ENCODE peak calls at places on chromosomes 3 and 15, in six cellular contexts. Z is osteocyte, L is GM13977, X is fibroblast of mammary gland, W is fibroblast of the aortic adventitia, D is AG09319. B is an unnamed sample.

GRCh38 chr3:80606073-80606472 is 838.3 kb upstream of the ROBO1 start:
- DNase-seq in W (no peak), L (no peak), X (no peak), D (no peak), Z (no peak), B (no peak)

GRCh38 chr3:97910931-97911351 is 61.3 kb downstream of the RIOX2 start:
- DNase-seq in L (no peak), Z (no peak), X (no peak), D (no peak), W (no peak), B (no peak)

GRCh38 chr15:68619303-68619698 is 40.5 kb downstream of the CORO2B start:
- DNase-seq in L (no peak), W (no peak), Z (no peak), D (no peak), X (no peak), B (no peak)

GRCh38 chr3:66738625-66739330 is 238.0 kb upstream of the LRIG1 start:
- DNase-seq in Z (no peak), L (no peak), X (peak; percentile 54), D (no peak), W (peak; percentile 49), B (no peak)

GRCh38 chr15:60405405-60405804 is 7.6 kb upstream of the ANXA2 start:
- DNase-seq in D (no peak), Z (no peak), L (no peak), W (no peak), X (no peak), B (no peak)

GRCh38 chr3:37024092-37024491 is 30.8 kb downstream of the MLH1 start:
- DNase-seq in Z (no peak), L (peak; percentile 22), D (no peak), X (peak; percentile 40), W (peak; percentile 41), B (no peak)

GRCh38 chr3:135908225-135908624 is 57.3 kb upstream of the PPP2R3A start:
- DNase-seq in L (no peak), X (peak; percentile 55), D (no peak), W (no peak), Z (no peak), B (no peak)

GRCh38 chr15:31485911-31486461 is 159.4 kb downstream of the KLF13 start:
- DNase-seq in Z (peak; percentile 71), D (no peak), W (no peak), L (no peak), X (no peak), B (no peak)

GRCh38 chr3:50405249-50405648 is 45.9 kb upstream of the TMEM115 start:
- DNase-seq in L (no peak), D (no peak), Z (no peak), X (peak; percentile 10), W (peak; percentile 9), B (no peak)

GRCh38 chr3:9908286-9908685 is 5.6 kb downstream of the IL17RE start:
- DNase-seq in D (no peak), W (no peak), X (no peak), Z (no peak), L (no peak), B (no peak)

GRCh38 chr3:15292765-15293522 is 39.4 kb downstream of the SH3BP5 start:
- DNase-seq in X (peak; percentile 79), W (peak; percentile 75), D (no peak), L (no peak), Z (no peak), B (no peak)

GRCh38 chr3:131388400-131388799 is 6.8 kb downstream of the NUDT16 start:
- DNase-seq in W (peak; percentile 44), X (peak; percentile 66), L (no peak), D (no peak), Z (no peak), B (no peak)

GRCh38 chr3:86969500-86970189 is 21.3 kb downstream of the VGLL3 start:
- DNase-seq in Z (no peak), L (peak; percentile 53), W (peak; percentile 76), X (peak; percentile 74), D (no peak), B (no peak)

GRCh38 chr15:42059661-42060476 is 34.5 kb downstream of the PLA2G4D start:
- DNase-seq in Z (peak; percentile 86), W (peak; percentile 48), X (peak; percentile 46), L (peak; percentile 73), D (no peak), B (peak; percentile 84)

GRCh38 chr3:127457094-127457475 is 133.4 kb downstream of the TPRA1 start:
- DNase-seq in L (no peak), X (peak; percentile 61), D (no peak), Z (no peak), W (peak; percentile 28), B (no peak)

GRCh38 chr3:144444546-144444945 is 472.9 kb downstream of the DIPK2A start:
- DNase-seq in L (no peak), W (no peak), X (no peak), Z (no peak), D (no peak), B (no peak)

GRCh38 chr15:82047493-82048446 is 2.0 kb upstream of the MEX3B start:
- DNase-seq in X (peak; percentile 14), D (no peak), L (peak; percentile 40), W (peak; percentile 11), Z (no peak), B (no peak)

GRCh38 chr3:58049143-58049785 is 41.0 kb downstream of the FLNB start:
- DNase-seq in L (no peak), Z (no peak), W (peak; percentile 84), X (peak; percentile 86), D (no peak), B (no peak)

GRCh38 chr3:197956626-197956988 is 3.4 kb upstream of the LMLN start:
- DNase-seq in L (no peak), D (no peak), W (no peak), Z (no peak), X (no peak), B (no peak)

GRCh38 chr3:53102601-53103147 is 27.6 kb downstream of the RFT1 start:
- DNase-seq in D (no peak), X (no peak), W (no peak), Z (no peak), L (peak; percentile 61), B (no peak)

GRCh38 chr3:29593802-29594201 is 312.9 kb downstream of the RBMS3 start:
- DNase-seq in W (no peak), L (no peak), X (no peak), D (no peak), Z (no peak), B (no peak)

GRCh38 chr3:125960456-125961288 is 8.3 kb upstream of the ROPN1B start:
- DNase-seq in D (no peak), L (no peak), W (no peak), Z (no peak), X (no peak), B (no peak)

GRCh38 chr3:77078279-77078678 is 38.4 kb downstream of the ROBO2 start:
- DNase-seq in W (no peak), Z (no peak), L (no peak), X (no peak), D (no peak), B (no peak)

GRCh38 chr3:113832477-113833164 is 6.0 kb upstream of the GRAMD1C start:
- DNase-seq in W (peak; percentile 39), Z (no peak), X (no peak), D (peak; percentile 7), L (no peak), B (no peak)

GRCh38 chr3:73622135-73622534 is 2.6 kb downstream of the PDZRN3 start:
- DNase-seq in L (no peak), Z (peak; percentile 88), D (no peak), W (peak; percentile 67), X (peak; percentile 30), B (no peak)

GRCh38 chr15:71634820-71635219 is 175.5 kb upstream of the NR2E3 start:
- DNase-seq in D (peak; percentile 61), Z (no peak), L (no peak), W (peak; percentile 48), X (no peak), B (no peak)

GRCh38 chr3:44802006-44802405 is 40.4 kb downstream of the KIF15 start:
- DNase-seq in L (no peak), D (no peak), X (no peak), Z (no peak), W (no peak), B (no peak)

GRCh38 chr3:37308247-37308646 is 133.9 kb upstream of the LRRFIP2 start:
- DNase-seq in W (peak; percentile 39), L (peak; percentile 11), Z (no peak), D (no peak), X (peak; percentile 42), B (no peak)

GRCh38 chr3:53478166-53478830 is 16.1 kb upstream of the CACNA1D start:
- DNase-seq in X (no peak), D (no peak), W (no peak), Z (no peak), L (no peak), B (no peak)

GRCh38 chr15:53072077-53072476 is 281.9 kb upstream of the ONECUT1 start:
- DNase-seq in Z (no peak), L (no peak), X (peak; percentile 51), W (peak; percentile 18), D (no peak), B (no peak)

GRCh38 chr3:190180268-190180667 is 59.6 kb upstream of the P3H2 start:
- DNase-seq in Z (no peak), X (peak; percentile 60), L (peak; percentile 47), W (peak; percentile 21), D (no peak), B (no peak)

GRCh38 chr15:101409621-101410020 is 79.9 kb downstream of the PCSK6 start:
- DNase-seq in L (no peak), D (no peak), Z (peak; percentile 59), W (no peak), X (no peak), B (no peak)

GRCh38 chr15:101410612-101411011 is 78.9 kb downstream of the PCSK6 start:
- DNase-seq in D (no peak), Z (peak; percentile 60), L (no peak), W (no peak), X (no peak), B (no peak)

GRCh38 chr15:101411588-101411987 is 77.9 kb downstream of the PCSK6 start:
- DNase-seq in W (no peak), D (no peak), Z (peak; percentile 78), X (no peak), L (no peak), B (no peak)

GRCh38 chr15:101411085-101411484 is 78.4 kb downstream of the PCSK6 start:
- DNase-seq in W (no peak), Z (peak; percentile 76), X (no peak), D (no peak), L (no peak), B (no peak)

GRCh38 chr15:101413239-101413638 is 76.3 kb downstream of the PCSK6 start:
- DNase-seq in L (no peak), D (no peak), X (no peak), Z (no peak), W (no peak), B (no peak)
- TF ChIP-seq CTCF in L (no peak), D (no peak), X (no peak), Z (no peak), W (no peak), B (no peak)

GRCh38 chr15:44711089-44711355 is at the start of gene PATL2:
- DNase-seq in X (no peak), Z (no peak), D (no peak), L (no peak), W (no peak), B (no peak)
- TF ChIP-seq CTCF in X (no peak), Z (no peak), D (peak; percentile 5), L (no peak), W (no peak), B (no peak)

GRCh38 chr3:140092883-140093536 is 158.0 kb downstream of the CLSTN2 start:
- DNase-seq in L (no peak), D (no peak), X (peak; percentile 3), W (no peak), Z (no peak), B (no peak)
- TF ChIP-seq CTCF in L (peak; percentile 34), D (no peak), X (peak; percentile 29), W (no peak), Z (peak; percentile 17), B (no peak)

GRCh38 chr3:188830955-188831354 is 340.8 kb upstream of the TPRG1 start:
- DNase-seq in Z (no peak), D (no peak), L (no peak), W (peak; percentile 16), X (peak; percentile 44), B (no peak)
- TF ChIP-seq CTCF in Z (peak; percentile 34), D (no peak), L (peak; percentile 18), W (no peak), X (peak; percentile 44), B (no peak)

B was measured in omental fat pad.